ENCODE peak calls at places on chromosomes 7 and 10, in six cellular contexts. N is amniotic stem cell, R is fibroblast of the aortic adventitia, I is K562, S is heart right ventricle, D is RCC 7860. J is an unnamed sample.

GRCh38 chr10:95406651-95407280 is 116.0 kb upstream of the PDLIM1 start:
- DNase-seq in R (no peak), S (peak; percentile 89), N (no peak), I (no peak), D (peak; percentile 89), J (no peak)

GRCh38 chr10:88802430-88802829 is at the start of gene LIPM:
- DNase-seq in D (no peak), N (no peak), R (peak; percentile 29), S (no peak), I (no peak), J (no peak)

GRCh38 chr7:41219276-41219675 is 483.6 kb downstream of the INHBA start:
- DNase-seq in I (no peak), N (no peak), R (peak; percentile 64), S (no peak), D (peak; percentile 43), J (no peak)

GRCh38 chr7:98360221-98361124 is 40.4 kb downstream of the BAIAP2L1 start:
- DNase-seq in S (no peak), N (no peak), D (peak; percentile 67), I (peak; percentile 77), R (no peak), J (peak; percentile 64)

GRCh38 chr7:20408467-20408826 is 77.7 kb downstream of the ITGB8 start:
- DNase-seq in I (no peak), R (peak; percentile 88), S (peak; percentile 22), D (no peak), N (no peak), J (peak; percentile 35)

GRCh38 chr10:123926401-123927264 is 35.0 kb upstream of the CPXM2 start:
- DNase-seq in R (peak; percentile 58), N (peak; percentile 12), D (peak; percentile 61), S (no peak), I (no peak), J (no peak)

GRCh38 chr10:60172363-60172990 is 217.2 kb downstream of the ANK3 start:
- DNase-seq in S (no peak), R (no peak), D (no peak), I (no peak), N (no peak), J (no peak)

GRCh38 chr7:108533712-108534111 is 7.8 kb upstream of the PNPLA8 start:
- DNase-seq in N (no peak), R (no peak), S (no peak), I (no peak), D (no peak), J (no peak)

GRCh38 chr7:4718071-4718470 is 36.0 kb downstream of the FOXK1 start:
- DNase-seq in R (no peak), I (no peak), N (no peak), S (no peak), D (no peak), J (no peak)

GRCh38 chr10:75294518-75294865 is 58.7 kb upstream of the COMTD1 start:
- DNase-seq in I (peak; percentile 29), D (no peak), R (peak; percentile 16), S (peak; percentile 23), N (no peak), J (no peak)

GRCh38 chr10:5589963-5590511 is 65.3 kb downstream of the CALML3 start:
- DNase-seq in S (no peak), I (peak; percentile 41), D (peak; percentile 72), R (peak; percentile 66), N (no peak), J (no peak)

GRCh38 chr10:36254191-36254590 is 612.1 kb upstream of the FZD8 start:
- DNase-seq in R (peak; percentile 58), S (peak; percentile 77), D (no peak), N (no peak), I (no peak), J (peak; percentile 32)

GRCh38 chr7:151245360-151246160 is 2.9 kb downstream of the SMARCD3 start:
- DNase-seq in N (peak; percentile 2), D (no peak), S (no peak), I (peak; percentile 93), R (no peak), J (no peak)